ENCODE peak calls at places on chromosomes 2 and 18, in seven cellular contexts. One of them, this sample, is unnamed.

GRCh38 chr2:235740821-235741220 is 247.0 kb downstream of the AGAP1 start:
- DNase-seq in psoas muscle: no peak
- DNase-seq in fibroblast of pulmonary artery: no peak
- DNase-seq in fibroblast of mammary gland: no peak
- DNase-seq in IMR-90: no peak
- DNase-seq in fibroblast of villous mesenchyme: no peak
- DNase-seq in transverse colon: peak; percentile 39
- DNase-seq in this sample: peak; percentile 14

GRCh38 chr2:237513693-237514092 is 26.6 kb downstream of the MLPH start:
- DNase-seq in IMR-90: no peak
- DNase-seq in psoas muscle: no peak
- DNase-seq in fibroblast of villous mesenchyme: no peak
- DNase-seq in fibroblast of pulmonary artery: no peak
- DNase-seq in fibroblast of mammary gland: no peak
- DNase-seq in transverse colon: no peak
- DNase-seq in this sample: no peak

GRCh38 chr2:156437272-156437671 is 1.1 kb downstream of the GPD2 start:
- DNase-seq in fibroblast of mammary gland: peak; percentile 71
- DNase-seq in IMR-90: peak; percentile 43
- DNase-seq in transverse colon: peak; percentile 30
- DNase-seq in fibroblast of pulmonary artery: peak; percentile 77
- DNase-seq in psoas muscle: peak; percentile 38
- DNase-seq in fibroblast of villous mesenchyme: peak; percentile 77
- DNase-seq in this sample: peak; percentile 63

GRCh38 chr18:32803571-32803970 is 30.7 kb upstream of the KLHL14 start:
- DNase-seq in transverse colon: no peak
- DNase-seq in IMR-90: no peak
- DNase-seq in fibroblast of mammary gland: no peak
- DNase-seq in fibroblast of pulmonary artery: no peak
- DNase-seq in psoas muscle: no peak
- DNase-seq in fibroblast of villous mesenchyme: no peak
- DNase-seq in this sample: no peak

GRCh38 chr2:205754924-205755321 is 72.6 kb downstream of the NRP2 start:
- DNase-seq in fibroblast of pulmonary artery: no peak
- DNase-seq in IMR-90: peak; percentile 30
- DNase-seq in psoas muscle: no peak
- DNase-seq in fibroblast of villous mesenchyme: peak; percentile 40
- DNase-seq in fibroblast of mammary gland: peak; percentile 72
- DNase-seq in transverse colon: peak; percentile 39
- DNase-seq in this sample: peak; percentile 29

GRCh38 chr2:226434702-226435101 is 364.9 kb downstream of the IRS1 start:
- DNase-seq in fibroblast of mammary gland: no peak
- DNase-seq in IMR-90: no peak
- DNase-seq in fibroblast of villous mesenchyme: no peak
- DNase-seq in psoas muscle: no peak
- DNase-seq in fibroblast of pulmonary artery: no peak
- DNase-seq in transverse colon: no peak
- DNase-seq in this sample: no peak

GRCh38 chr2:20667151-20667530 is 197 bp downstream of the GDF7 start:
- DNase-seq in IMR-90: no peak
- DNase-seq in fibroblast of pulmonary artery: no peak
- DNase-seq in transverse colon: no peak
- DNase-seq in fibroblast of mammary gland: no peak
- DNase-seq in psoas muscle: no peak
- DNase-seq in fibroblast of villous mesenchyme: no peak
- DNase-seq in this sample: no peak

GRCh38 chr18:58578835-58579560 is 49.9 kb downstream of the ALPK2 start:
- DNase-seq in fibroblast of mammary gland: peak; percentile 93
- DNase-seq in psoas muscle: no peak
- DNase-seq in fibroblast of pulmonary artery: peak; percentile 70
- DNase-seq in transverse colon: no peak
- DNase-seq in IMR-90: peak; percentile 88
- DNase-seq in fibroblast of villous mesenchyme: peak; percentile 89
- DNase-seq in this sample: peak; percentile 86

DNA sequence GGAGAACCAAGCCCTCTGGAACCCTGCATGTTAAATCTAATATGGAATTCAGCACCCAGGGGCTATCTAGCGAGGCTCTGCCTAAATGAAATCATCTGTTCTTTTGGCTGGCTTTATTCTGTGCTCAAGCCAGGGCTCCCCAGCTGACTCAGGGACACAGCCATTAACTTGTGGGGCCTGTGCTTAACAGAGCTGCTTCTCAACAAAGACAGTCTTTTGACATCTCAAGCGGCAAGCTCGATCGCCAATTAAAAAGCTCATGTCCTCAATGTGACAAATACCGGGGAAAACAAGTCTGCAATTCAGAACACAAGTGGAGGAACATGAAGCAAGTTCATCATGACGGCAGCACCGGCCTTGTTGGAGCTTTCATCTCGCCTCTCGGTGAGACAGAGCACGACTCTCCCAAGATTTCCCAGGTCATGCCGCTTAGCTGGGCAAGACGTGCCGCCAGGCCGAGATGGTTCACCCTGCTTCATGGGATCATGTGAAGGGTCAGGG is 64.9 kb downstream of the KLHL29 start:
- DNase-seq in fibroblast of villous mesenchyme: no peak
- DNase-seq in fibroblast of pulmonary artery: no peak
- DNase-seq in IMR-90: no peak
- DNase-seq in transverse colon: no peak
- DNase-seq in psoas muscle: no peak
- DNase-seq in fibroblast of mammary gland: peak; percentile 19
- DNase-seq in this sample: peak; percentile 65
- H3K4me3 ChIP-seq in fibroblast of villous mesenchyme: no peak overlapping the region
- H3K4me3 ChIP-seq in fibroblast of pulmonary artery: no peak overlapping the region
- H3K4me3 ChIP-seq in IMR-90: no peak overlapping the region
- H3K4me3 ChIP-seq in transverse colon: no peak overlapping the region
- H3K4me3 ChIP-seq in psoas muscle: no peak overlapping the region
- H3K4me3 ChIP-seq in fibroblast of mammary gland: no peak overlapping the region
- H3K4me3 ChIP-seq in this sample: no peak overlapping the region

GRCh38 chr18:9949861-9950260 is 36.0 kb downstream of the VAPA start:
- DNase-seq in fibroblast of pulmonary artery: no peak
- DNase-seq in fibroblast of villous mesenchyme: no peak
- DNase-seq in psoas muscle: no peak
- DNase-seq in IMR-90: no peak
- DNase-seq in transverse colon: no peak
- DNase-seq in fibroblast of mammary gland: no peak
- DNase-seq in this sample: no peak

GRCh38 chr18:9952633-9953416 is 39.0 kb downstream of the VAPA start:
- DNase-seq in IMR-90: no peak
- DNase-seq in fibroblast of mammary gland: peak; percentile 52
- DNase-seq in psoas muscle: no peak
- DNase-seq in transverse colon: no peak
- DNase-seq in fibroblast of pulmonary artery: no peak
- DNase-seq in fibroblast of villous mesenchyme: no peak
- DNase-seq in this sample: peak; percentile 49

GRCh38 chr18:9949315-9949714 is 35.5 kb downstream of the VAPA start:
- DNase-seq in fibroblast of mammary gland: no peak
- DNase-seq in transverse colon: no peak
- DNase-seq in psoas muscle: no peak
- DNase-seq in IMR-90: no peak
- DNase-seq in fibroblast of pulmonary artery: no peak
- DNase-seq in fibroblast of villous mesenchyme: no peak
- DNase-seq in this sample: no peak

GRCh38 chr18:9950289-9951016 is 36.6 kb downstream of the VAPA start:
- DNase-seq in IMR-90: peak; percentile 54
- DNase-seq in psoas muscle: no peak
- DNase-seq in fibroblast of pulmonary artery: peak; percentile 57
- DNase-seq in fibroblast of mammary gland: peak; percentile 47
- DNase-seq in fibroblast of villous mesenchyme: peak; percentile 55
- DNase-seq in transverse colon: no peak
- DNase-seq in this sample: peak; percentile 30

DNA sequence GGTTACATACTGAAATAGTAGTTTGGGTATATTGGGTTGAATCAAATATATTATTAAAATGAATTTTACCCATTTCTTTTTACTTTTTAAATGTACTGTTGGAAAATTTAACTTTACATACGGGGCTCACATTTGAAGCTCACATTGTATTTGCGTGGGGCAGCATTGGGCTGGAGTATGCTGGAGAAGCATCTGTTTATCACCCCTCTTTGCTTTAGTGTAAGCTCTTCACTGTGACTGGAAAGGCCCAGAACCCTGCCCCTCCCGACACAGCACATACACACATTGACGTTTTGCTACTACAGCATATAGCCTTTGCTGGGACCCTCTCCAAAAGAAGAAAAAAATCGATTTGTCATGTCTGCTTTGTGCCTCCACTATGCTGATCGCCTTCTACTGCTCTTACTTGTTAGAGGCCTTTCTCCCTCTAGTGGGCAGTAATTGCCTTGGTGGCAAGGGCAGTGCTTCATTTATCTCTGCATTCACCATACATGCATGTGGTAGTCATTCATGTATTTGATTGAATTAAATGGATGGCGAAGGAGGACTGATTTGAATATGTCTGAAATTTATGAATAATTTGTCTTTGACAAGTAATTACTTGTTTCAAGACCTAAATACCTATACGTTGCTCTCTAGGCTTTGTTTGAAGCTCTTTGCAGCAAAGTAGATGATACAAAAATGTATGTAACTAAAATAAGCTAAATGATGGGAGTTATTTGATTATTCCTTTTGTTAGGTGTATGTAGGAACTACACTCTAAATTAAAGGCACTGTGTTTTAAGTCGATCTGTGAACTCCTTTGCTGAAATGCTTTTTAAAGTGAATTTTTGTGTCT is 37.4 kb downstream of the VAPA start:
- DNase-seq in fibroblast of mammary gland: peak; percentile 76
- DNase-seq in psoas muscle: no peak
- DNase-seq in IMR-90: peak; percentile 79
- DNase-seq in transverse colon: peak; percentile 26
- DNase-seq in fibroblast of pulmonary artery: peak; percentile 81
- DNase-seq in fibroblast of villous mesenchyme: peak; percentile 78
- DNase-seq in this sample: peak; percentile 52
- TF ChIP-seq CTCF in fibroblast of mammary gland: peak; percentile 87
- TF ChIP-seq CTCF in psoas muscle: peak; percentile 59
- TF ChIP-seq CTCF in IMR-90: peak; percentile 70
- TF ChIP-seq CTCF in transverse colon: peak; percentile 53
- TF ChIP-seq CTCF in fibroblast of pulmonary artery: peak; percentile 80
- TF ChIP-seq CTCF in fibroblast of villous mesenchyme: peak; percentile 84
- TF ChIP-seq CTCF in this sample: peak; percentile 76

GRCh38 chr2:42636956-42637355 is 68.5 kb downstream of the MTA3 start:
- DNase-seq in transverse colon: no peak
- DNase-seq in fibroblast of pulmonary artery: no peak
- DNase-seq in psoas muscle: no peak
- DNase-seq in fibroblast of villous mesenchyme: no peak
- DNase-seq in IMR-90: no peak
- DNase-seq in fibroblast of mammary gland: no peak
- DNase-seq in this sample: no peak

GRCh38 chr2:42638080-42638784 is 69.8 kb downstream of the MTA3 start:
- DNase-seq in transverse colon: no peak
- DNase-seq in IMR-90: no peak
- DNase-seq in fibroblast of pulmonary artery: no peak
- DNase-seq in fibroblast of mammary gland: no peak
- DNase-seq in fibroblast of villous mesenchyme: no peak
- DNase-seq in psoas muscle: no peak
- DNase-seq in this sample: no peak

GRCh38 chr2:42640261-42640660 is 71.8 kb downstream of the MTA3 start:
- DNase-seq in transverse colon: no peak
- DNase-seq in fibroblast of villous mesenchyme: no peak
- DNase-seq in fibroblast of mammary gland: no peak
- DNase-seq in fibroblast of pulmonary artery: no peak
- DNase-seq in IMR-90: no peak
- DNase-seq in psoas muscle: no peak
- DNase-seq in this sample: no peak

GRCh38 chr2:42639340-42640077 is 71.1 kb downstream of the MTA3 start:
- DNase-seq in psoas muscle: no peak
- DNase-seq in fibroblast of pulmonary artery: no peak
- DNase-seq in transverse colon: no peak
- DNase-seq in IMR-90: no peak
- DNase-seq in fibroblast of mammary gland: no peak
- DNase-seq in fibroblast of villous mesenchyme: no peak
- DNase-seq in this sample: no peak
- H3K4me3 ChIP-seq in psoas muscle: peak overlapping the region; percentile 17
- H3K4me3 ChIP-seq in fibroblast of pulmonary artery: no peak overlapping the region
- H3K4me3 ChIP-seq in transverse colon: no peak overlapping the region
- H3K4me3 ChIP-seq in IMR-90: no peak overlapping the region
- H3K4me3 ChIP-seq in fibroblast of mammary gland: no peak overlapping the region
- H3K4me3 ChIP-seq in fibroblast of villous mesenchyme: no peak overlapping the region
- H3K4me3 ChIP-seq in this sample: no peak overlapping the region

DNA sequence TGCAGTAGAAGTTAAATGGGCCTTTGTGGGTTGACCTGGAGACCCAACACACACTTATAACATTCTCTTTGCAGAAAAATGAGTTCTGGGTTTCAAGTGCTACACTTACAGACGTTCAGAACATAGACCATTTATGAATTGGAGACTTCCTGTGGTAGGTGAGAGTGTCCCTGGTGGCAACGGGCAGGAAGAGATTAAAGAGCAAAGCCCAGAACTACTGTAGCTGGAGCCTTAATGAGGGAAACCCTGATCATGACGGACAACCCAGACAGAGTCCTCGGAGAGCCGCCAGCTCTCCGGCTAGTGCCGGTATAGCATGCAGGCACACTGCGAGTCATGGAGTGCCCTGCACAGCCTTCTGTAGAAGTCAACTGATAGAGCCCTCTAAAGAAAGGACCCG is 44.5 kb upstream of the RMDN2 start:
- DNase-seq in fibroblast of villous mesenchyme: no peak
- DNase-seq in fibroblast of pulmonary artery: no peak
- DNase-seq in IMR-90: no peak
- DNase-seq in psoas muscle: no peak
- DNase-seq in fibroblast of mammary gland: no peak
- DNase-seq in transverse colon: no peak
- DNase-seq in this sample: no peak
- TF ChIP-seq CTCF in fibroblast of villous mesenchyme: peak; percentile 6
- TF ChIP-seq CTCF in fibroblast of pulmonary artery: no peak
- TF ChIP-seq CTCF in IMR-90: no peak
- TF ChIP-seq CTCF in psoas muscle: no peak
- TF ChIP-seq CTCF in fibroblast of mammary gland: peak; percentile 1
- TF ChIP-seq CTCF in transverse colon: no peak
- TF ChIP-seq CTCF in this sample: no peak

GRCh38 chr2:136024616-136025015 is 39.2 kb upstream of the DARS1 start:
- DNase-seq in psoas muscle: no peak
- DNase-seq in fibroblast of villous mesenchyme: no peak
- DNase-seq in transverse colon: no peak
- DNase-seq in fibroblast of pulmonary artery: peak; percentile 18
- DNase-seq in fibroblast of mammary gland: no peak
- DNase-seq in IMR-90: peak; percentile 16
- DNase-seq in this sample: no peak
- H3K4me3 ChIP-seq in psoas muscle: no peak overlapping the region
- H3K4me3 ChIP-seq in fibroblast of villous mesenchyme: no peak overlapping the region
- H3K4me3 ChIP-seq in transverse colon: no peak overlapping the region
- H3K4me3 ChIP-seq in fibroblast of pulmonary artery: no peak overlapping the region
- H3K4me3 ChIP-seq in fibroblast of mammary gland: no peak overlapping the region
- H3K4me3 ChIP-seq in IMR-90: no peak overlapping the region
- H3K4me3 ChIP-seq in this sample: no peak overlapping the region

GRCh38 chr2:217468042-217468441 is 534.8 kb downstream of the TNS1 start:
- DNase-seq in transverse colon: no peak
- DNase-seq in fibroblast of mammary gland: no peak
- DNase-seq in psoas muscle: no peak
- DNase-seq in IMR-90: no peak
- DNase-seq in fibroblast of villous mesenchyme: no peak
- DNase-seq in fibroblast of pulmonary artery: no peak
- DNase-seq in this sample: no peak
- TF ChIP-seq CTCF in transverse colon: no peak
- TF ChIP-seq CTCF in fibroblast of mammary gland: no peak
- TF ChIP-seq CTCF in psoas muscle: no peak
- TF ChIP-seq CTCF in IMR-90: no peak
- TF ChIP-seq CTCF in fibroblast of villous mesenchyme: no peak
- TF ChIP-seq CTCF in fibroblast of pulmonary artery: no peak
- TF ChIP-seq CTCF in this sample: no peak

This sample was measured in foreskin fibroblast.